ENCODE peak calls at places on chromosome 12, in four cellular contexts. V, B, H and J are unnamed samples.

GRCh38 chr12:106285993-106286392 is 16.5 kb upstream of the TCP11L2 start:
- DNase-seq in V (no peak), B (no peak), H (no peak), J (no peak)

GRCh38 chr12:15608931-15609330 is 180.3 kb downstream of the EPS8 start:
- DNase-seq in V (no peak), B (no peak), H (no peak), J (no peak)

GRCh38 chr12:47811581-47812484 is 7.9 kb downstream of the HDAC7 start:
- DNase-seq in V (peak; percentile 75), B (no peak), H (no peak), J (no peak)

GRCh38 chr12:70664463-70664862 is 27.2 kb upstream of the PTPRB start:
- DNase-seq in V (no peak), B (no peak), H (no peak), J (no peak)

GRCh38 chr12:109385339-109386078 is 37.8 kb downstream of the MYO1H start:
- DNase-seq in V (peak; percentile 65), B (peak; percentile 3), H (peak; percentile 4), J (peak; percentile 58)

GRCh38 chr12:50937653-50938052 is 14.7 kb upstream of the HIGD1C start:
- DNase-seq in V (no peak), B (no peak), H (no peak), J (no peak)

GRCh38 chr12:50589650-50590435 is 85.1 kb downstream of the DIP2B start:
- DNase-seq in V (peak; percentile 79), B (peak; percentile 76), H (no peak), J (no peak)

GRCh38 chr12:117875652-117876491 is 92.9 kb downstream of the KSR2 start:
- DNase-seq in V (no peak), B (no peak), H (no peak), J (no peak)

GRCh38 chr12:132319991-132320570 is 9.3 kb downstream of the GALNT9 start:
- DNase-seq in V (no peak), B (no peak), H (no peak), J (no peak)

GRCh38 chr12:65106948-65107347 is 14.2 kb downstream of the WIF1 start:
- DNase-seq in V (peak; percentile 29), B (no peak), H (no peak), J (no peak)

GRCh38 chr12:106631797-106632196 is 49.0 kb downstream of the RFX4 start:
- DNase-seq in V (no peak), B (no peak), H (no peak), J (no peak)

DNA sequence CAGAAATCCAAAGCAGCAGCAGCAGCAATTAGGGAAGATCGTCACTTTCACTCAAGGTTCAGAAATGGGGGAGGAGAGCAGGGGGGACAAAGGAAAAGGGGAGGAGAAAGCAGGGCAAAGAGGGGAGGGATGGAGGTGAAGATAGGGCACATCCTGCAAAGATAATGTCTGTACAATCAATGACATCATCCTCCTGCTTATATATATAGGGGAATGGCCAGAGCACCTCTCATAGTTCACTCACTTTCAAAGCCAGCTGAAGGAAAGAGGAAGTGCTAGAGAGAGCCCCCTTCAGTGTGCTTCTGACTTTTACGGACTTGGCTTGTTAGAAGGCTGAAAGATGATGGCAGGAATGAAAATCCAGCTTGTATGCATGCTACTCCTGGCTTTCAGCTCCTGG is at the start of gene NTS:
- DNase-seq in V (peak; percentile 7), B (no peak), H (no peak), J (no peak)
- TF ChIP-seq CTCF in V (no peak), B (no peak), H (no peak), J (no peak)

GRCh38 chr12:128613821-128614220 is 209.9 kb downstream of the SLC15A4 start:
- DNase-seq in V (no peak), B (no peak), H (no peak), J (no peak)
- TF ChIP-seq CTCF in V (no peak), B (no peak), H (no peak), J (no peak)

GRCh38 chr12:54285150-54286041 is 4.9 kb downstream of the HNRNPA1 start:
- DNase-seq in V (no peak), B (no peak), H (no peak), J (no peak)

GRCh38 chr12:54286042-54286931 is 5.8 kb downstream of the HNRNPA1 start:
- DNase-seq in V (peak; percentile 73), B (no peak), H (no peak), J (no peak)

GRCh38 chr12:54292083-54292930 is 8.5 kb downstream of the NFE2 start:
- DNase-seq in V (no peak), B (no peak), H (no peak), J (no peak)

GRCh38 chr12:54282949-54283593 is 2.5 kb downstream of the HNRNPA1 start:
- DNase-seq in V (no peak), B (no peak), H (no peak), J (no peak)

DNA sequence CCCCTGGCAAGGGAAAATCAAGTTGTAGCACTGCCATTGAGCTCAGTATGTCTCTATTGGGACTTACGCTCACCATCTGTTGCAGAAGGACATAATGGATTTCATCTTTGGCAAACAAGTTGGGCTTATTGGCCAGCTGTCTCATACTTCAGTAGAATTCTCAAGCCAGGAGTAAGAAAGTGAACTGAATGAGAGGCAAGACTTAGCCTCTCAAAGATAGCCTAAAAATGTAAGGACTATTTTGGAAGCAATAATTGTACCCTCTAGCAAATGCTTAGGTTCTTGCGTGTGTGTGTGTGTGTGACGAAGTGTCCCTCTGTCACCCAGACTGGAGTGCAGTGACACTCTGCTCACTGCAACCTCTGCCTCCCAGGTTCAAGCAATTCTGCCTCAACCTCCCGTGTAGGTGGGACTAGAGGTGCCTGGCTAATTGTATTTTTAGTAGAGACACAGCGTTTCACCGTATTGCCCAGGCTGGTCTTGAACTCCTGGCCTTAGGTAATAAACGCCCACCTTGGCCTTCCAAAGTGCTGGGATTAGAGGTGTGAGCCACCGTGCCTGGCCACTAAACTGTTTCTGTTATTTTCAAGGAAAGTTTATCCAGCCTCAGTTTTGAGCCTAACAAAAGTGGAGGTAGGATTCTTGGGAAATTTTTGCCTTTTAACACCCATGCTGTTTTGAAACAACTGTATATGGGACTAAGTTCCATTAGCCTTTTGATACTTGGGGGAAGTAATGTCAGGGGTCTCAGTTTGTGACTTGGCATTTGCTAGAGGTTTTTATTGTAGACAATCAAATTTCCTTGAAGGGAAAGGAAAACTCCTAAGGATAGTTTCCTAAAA is 7.0 kb downstream of the HNRNPA1 start:
- DNase-seq in V (no peak), B (no peak), H (no peak), J (no peak)
- TF ChIP-seq CTCF in V (no peak), B (no peak), H (no peak), J (no peak)

GRCh38 chr12:64081020-64081419 is 141.1 kb downstream of the KICS2 start:
- DNase-seq in V (no peak), B (no peak), H (no peak), J (no peak)

GRCh38 chr12:64082866-64083268 is 139.2 kb downstream of the KICS2 start:
- DNase-seq in V (no peak), B (no peak), H (no peak), J (no peak)

GRCh38 chr12:64080319-64081008 is 141.6 kb downstream of the KICS2 start:
- DNase-seq in V (peak; percentile 95), B (no peak), H (peak; percentile 44), J (no peak)

GRCh38 chr12:64072946-64073345 is 149.2 kb downstream of the KICS2 start:
- DNase-seq in V (no peak), B (no peak), H (no peak), J (no peak)

DNA sequence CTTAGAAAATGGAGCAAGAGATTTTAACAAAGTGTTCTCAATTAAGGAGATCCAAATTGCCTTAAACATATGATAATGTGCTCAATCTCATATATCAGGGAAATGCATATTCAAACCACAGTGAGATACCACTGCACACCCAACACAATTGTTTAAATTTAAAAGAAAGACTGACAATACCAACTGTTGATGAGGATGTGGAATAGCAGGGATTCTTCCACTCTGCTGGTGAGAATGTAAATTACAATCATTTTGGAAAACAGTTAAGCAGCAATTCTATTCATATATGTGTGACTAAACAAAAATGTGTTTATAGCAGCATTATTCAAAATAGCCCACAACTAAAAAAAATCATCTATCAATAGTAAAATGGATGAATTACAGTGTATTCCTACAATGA is 144.2 kb downstream of the KICS2 start:
- DNase-seq in V (peak; percentile 25), B (no peak), H (no peak), J (no peak)
- TF ChIP-seq CTCF in V (peak; percentile 22), B (peak; percentile 47), H (peak; percentile 31), J (peak; percentile 10)

DNA sequence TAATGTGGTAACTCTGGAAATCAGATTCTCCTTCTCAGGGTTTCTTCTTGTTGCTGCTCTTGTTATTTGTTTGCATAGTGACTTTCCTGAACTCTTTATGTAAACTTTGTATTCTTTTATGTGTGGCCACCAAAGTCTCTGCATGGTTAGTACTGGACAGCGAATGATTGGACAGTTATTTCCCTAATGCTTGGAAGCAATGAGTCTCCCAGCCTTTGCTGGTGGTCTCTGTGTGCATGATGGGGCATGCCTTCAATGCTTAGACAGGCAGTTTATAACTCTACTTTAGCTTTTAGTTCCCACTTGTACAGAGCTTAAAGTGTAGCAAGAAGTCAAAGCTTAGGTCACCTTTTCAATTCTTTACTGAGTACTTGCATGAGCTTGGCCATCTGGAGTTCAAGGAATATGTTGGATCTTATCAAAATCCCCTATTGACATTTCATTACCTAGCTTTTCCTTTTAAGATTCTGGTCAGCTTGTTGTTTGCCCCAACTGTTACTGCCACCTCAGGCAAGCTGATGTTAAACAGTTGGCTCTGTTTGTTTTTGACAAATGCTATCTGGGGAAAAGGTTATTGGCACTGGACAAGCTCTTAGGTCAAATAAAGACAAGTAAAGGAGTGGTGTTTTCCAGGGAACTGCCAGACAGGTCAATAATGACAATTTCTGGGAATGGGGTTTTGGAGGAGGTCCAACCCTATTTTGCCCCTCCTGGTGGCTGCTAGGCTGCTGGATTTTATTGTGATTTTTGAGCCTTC is 12.3 kb downstream of the CCDC91 start:
- DNase-seq in V (no peak), B (no peak), H (no peak), J (no peak)
- TF ChIP-seq CTCF in V (no peak), B (no peak), H (no peak), J (no peak)

GRCh38 chr12:110930348-110931314 is 10.3 kb upstream of the MYL2 start:
- DNase-seq in V (no peak), B (no peak), H (no peak), J (no peak)

GRCh38 chr12:110927545-110927944 is 7.2 kb upstream of the MYL2 start:
- DNase-seq in V (no peak), B (no peak), H (no peak), J (no peak)

GRCh38 chr12:110931315-110931728 is 10.9 kb upstream of the MYL2 start:
- DNase-seq in V (no peak), B (no peak), H (no peak), J (no peak)

GRCh38 chr12:110929818-110930217 is 9.4 kb upstream of the MYL2 start:
- DNase-seq in V (no peak), B (no peak), H (no peak), J (no peak)

GRCh38 chr12:110928700-110929099 is 8.3 kb upstream of the MYL2 start:
- DNase-seq in V (no peak), B (no peak), H (no peak), J (no peak)
- TF ChIP-seq CTCF in V (no peak), B (no peak), H (no peak), J (no peak)